ENCODE peak calls at places on chromosomes 13 and 19, in four cellular contexts. F is thoracic aorta, H is brain microvascular endothelial cell, K is foreskin keratinocyte. P is an unnamed sample.

GRCh38 chr19:14554382-14554812 is 17.5 kb downstream of the NDUFB7 start:
- DNase-seq in F (no peak), H (no peak), K (peak), P (no peak)

GRCh38 chr13:36919206-36919832 is 719 bp downstream of the SMAD9 start:
- DNase-seq in F (peak), H (no peak), K (peak), P (peak)

GRCh38 chr13:79810018-79810417 is 329.1 kb downstream of the NDFIP2 start:
- DNase-seq in F (no peak), H (no peak), K (no peak), P (no peak)

GRCh38 chr13:40562975-40563349 is 103.5 kb downstream of the FOXO1 start:
- DNase-seq in F (no peak), H (no peak), K (no peak), P (no peak)

GRCh38 chr19:49056101-49056901 is 1.2 kb downstream of the CGB7 start:
- DNase-seq in F (no peak), H (peak), K (peak), P (peak)

GRCh38 chr19:7527516-7528191 is 5.2 kb downstream of the MCOLN1 start:
- DNase-seq in F (no peak), H (no peak), K (no peak), P (no peak)

GRCh38 chr19:33177417-33177976 is 16.6 kb upstream of the LRP3 start:
- DNase-seq in F (peak), H (peak), K (no peak), P (peak)

GRCh38 chr19:39078436-39079200 is 5.5 kb upstream of the ACP7 start:
- DNase-seq in F (no peak), H (peak), K (peak), P (peak)

GRCh38 chr13:29852464-29853054 is 2.1 kb upstream of the UBL3 start:
- DNase-seq in F (no peak), H (no peak), K (no peak), P (no peak)

GRCh38 chr13:83992566-83993358 is 110.5 kb upstream of the SLITRK1 start:
- DNase-seq in F (no peak), H (no peak), K (no peak), P (no peak)

GRCh38 chr13:110232756-110233155 is 74.2 kb downstream of the COL4A1 start:
- DNase-seq in F (no peak), H (no peak), K (no peak), P (no peak)

GRCh38 chr13:112781287-112781686 is 91.4 kb downstream of the ATP11A start:
- DNase-seq in F (no peak), H (no peak), K (no peak), P (no peak)

GRCh38 chr13:74056829-74057564 is 77.2 kb downstream of the KLF12 start:
- DNase-seq in F (no peak), H (no peak), K (no peak), P (no peak)

GRCh38 chr13:26168835-26169234 is 53.3 kb downstream of the RNF6 start:
- DNase-seq in F (no peak), H (no peak), K (no peak), P (no peak)

GRCh38 chr19:10419646-10420443 is 493 bp upstream of the PDE4A start:
- DNase-seq in F (no peak), H (peak), K (peak), P (no peak)

GRCh38 chr19:48804496-48804895 is 6.3 kb downstream of the BCAT2 start:
- DNase-seq in F (no peak), H (no peak), K (no peak), P (no peak)

GRCh38 chr19:32200312-32201038 is 144.9 kb upstream of the ZNF507 start:
- DNase-seq in F (no peak), H (no peak), K (no peak), P (no peak)

GRCh38 chr19:38035515-38036495 is 128.8 kb downstream of the SIPA1L3 start:
- DNase-seq in F (no peak), H (peak), K (no peak), P (no peak)

GRCh38 chr19:46491975-46492682 is 3.5 kb downstream of the PNMA8B start:
- DNase-seq in F (no peak), H (no peak), K (no peak), P (no peak)

GRCh38 chr19:45403781-45404556 is 900 bp downstream of the PPP1R13L start:
- DNase-seq in F (no peak), H (peak), K (peak), P (peak)

GRCh38 chr19:10782795-10783194 is 53.2 kb downstream of the TMED1 start:
- DNase-seq in F (no peak), H (no peak), K (no peak), P (no peak)

GRCh38 chr19:13066933-13067831 is 35.5 kb downstream of the LYL1 start:
- DNase-seq in F (no peak), H (no peak), K (no peak), P (no peak)

GRCh38 chr19:3979289-3979673 is 6.0 kb downstream of the EEF2 start:
- DNase-seq in F (no peak), H (no peak), K (no peak), P (no peak)

GRCh38 chr19:36771275-36772231 is 1.1 kb downstream of the ZNF850 start:
- DNase-seq in F (peak), H (peak), K (peak), P (peak)

GRCh38 chr13:32060319-32060924 is 28.8 kb downstream of the FRY start:
- DNase-seq in F (no peak), H (no peak), K (no peak), P (no peak)

GRCh38 chr13:76720416-76720815 is 165.8 kb downstream of the KCTD12 start:
- DNase-seq in F (no peak), H (no peak), K (no peak), P (no peak)

GRCh38 chr13:76723551-76724232 is 162.5 kb downstream of the KCTD12 start:
- DNase-seq in F (no peak), H (peak), K (peak), P (peak)

GRCh38 chr13:76725211-76725610 is 161.0 kb downstream of the KCTD12 start:
- DNase-seq in F (no peak), H (peak), K (no peak), P (no peak)

GRCh38 chr13:76720827-76721226 is 165.4 kb downstream of the KCTD12 start:
- DNase-seq in F (no peak), H (no peak), K (no peak), P (no peak)

DNA sequence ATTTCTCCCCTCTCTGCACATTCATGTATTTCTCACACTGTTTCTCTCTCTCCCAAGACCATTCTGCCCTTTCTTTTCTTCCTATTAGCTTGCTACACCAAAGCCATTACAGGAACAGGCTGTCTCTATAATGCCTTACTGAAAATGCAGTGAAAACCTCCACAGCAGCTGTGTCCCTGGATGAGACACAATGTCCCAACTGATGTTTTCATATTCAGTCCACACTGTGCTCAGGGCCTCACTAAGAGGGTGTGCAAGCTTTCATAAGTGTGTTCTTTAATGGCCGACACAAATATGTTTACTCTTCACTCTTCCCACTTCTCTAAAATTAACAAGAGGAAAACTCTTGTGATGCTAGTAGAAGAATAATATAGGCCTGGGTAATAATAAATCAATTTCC is 163.4 kb downstream of the KCTD12 start:
- DNase-seq in F (no peak), H (no peak), K (no peak), P (no peak)
- H3K27ac ChIP-seq in F (no peak), H (peak), K (no peak), P (no peak)

GRCh38 chr13:46134961-46135522 is 30.2 kb upstream of the CPB2 start:
- DNase-seq in F (no peak), H (no peak), K (peak), P (peak)
- H3K27ac ChIP-seq in F (no peak), H (no peak), K (peak), P (no peak)

GRCh38 chr19:41217741-41218140 is 1.3 kb upstream of the AXL start:
- DNase-seq in F (no peak), H (no peak), K (no peak), P (no peak)
- H3K27ac ChIP-seq in F (peak), H (no peak), K (no peak), P (peak)

GRCh38 chr13:114282143-114282685 is 813 bp downstream of the UPF3A start:
- DNase-seq in F (no peak), H (peak), K (peak), P (peak)

GRCh38 chr13:114283581-114283980 is 2.2 kb downstream of the UPF3A start:
- DNase-seq in F (no peak), H (no peak), K (no peak), P (no peak)

GRCh38 chr13:114286808-114287207 is 5.4 kb downstream of the UPF3A start:
- DNase-seq in F (no peak), H (peak), K (peak), P (no peak)

GRCh38 chr13:114285166-114285808 is 3.9 kb downstream of the UPF3A start:
- DNase-seq in F (no peak), H (no peak), K (peak), P (peak)

DNA sequence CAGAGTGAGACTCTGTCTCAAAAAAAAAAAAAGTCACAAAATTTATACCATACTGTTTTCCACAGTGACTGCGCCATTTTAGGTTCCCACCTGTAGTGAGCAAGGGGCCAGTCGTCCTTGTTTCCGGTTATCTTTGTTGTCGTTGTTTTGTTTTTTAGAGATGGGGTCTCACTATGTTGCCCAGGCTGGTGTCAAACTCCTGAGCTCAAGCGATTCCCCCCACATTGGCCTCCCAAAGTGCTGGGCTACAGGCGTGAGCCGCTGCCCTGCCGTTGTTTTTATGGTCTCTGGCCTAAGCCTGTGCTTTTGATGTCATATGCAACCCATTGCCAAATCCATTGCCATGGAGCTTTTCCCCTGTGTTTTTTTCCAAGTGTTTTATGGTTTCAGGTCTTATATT is 3.3 kb downstream of the UPF3A start:
- DNase-seq in F (no peak), H (no peak), K (no peak), P (no peak)
- H3K27ac ChIP-seq in F (no peak), H (no peak), K (no peak), P (no peak)

GRCh38 chr19:54790711-54791110 is 12.7 kb upstream of the KIR2DL4 start:
- DNase-seq in F (no peak), H (no peak), K (no peak), P (no peak)

GRCh38 chr19:54791476-54791875 is 11.9 kb upstream of the KIR2DL4 start:
- DNase-seq in F (no peak), H (no peak), K (no peak), P (no peak)

GRCh38 chr19:54795763-54796162 is 7.6 kb upstream of the KIR2DL4 start:
- DNase-seq in F (no peak), H (no peak), K (no peak), P (no peak)

DNA sequence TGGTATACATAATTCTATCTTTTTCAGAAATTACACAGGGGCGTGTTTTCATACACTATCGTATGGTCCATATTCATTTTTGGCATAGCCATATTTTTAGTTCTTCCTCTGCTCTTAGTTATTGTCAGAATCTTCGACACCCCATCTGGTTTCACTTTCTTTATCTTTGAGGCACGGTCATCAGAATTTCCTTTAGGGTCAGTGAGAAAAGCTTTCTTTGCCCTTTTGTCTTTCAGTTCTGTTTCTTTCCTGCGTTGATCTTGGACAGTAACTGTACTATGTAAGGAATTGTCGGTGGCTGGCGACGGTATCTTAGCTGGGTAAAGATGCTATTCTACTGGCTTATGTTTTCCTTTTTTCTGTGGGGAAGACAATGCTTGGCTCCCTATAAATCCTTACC is 10.6 kb upstream of the KIR2DL4 start:
- DNase-seq in F (no peak), H (no peak), K (no peak), P (no peak)
- H3K27ac ChIP-seq in F (no peak), H (no peak), K (no peak), P (no peak)

DNA sequence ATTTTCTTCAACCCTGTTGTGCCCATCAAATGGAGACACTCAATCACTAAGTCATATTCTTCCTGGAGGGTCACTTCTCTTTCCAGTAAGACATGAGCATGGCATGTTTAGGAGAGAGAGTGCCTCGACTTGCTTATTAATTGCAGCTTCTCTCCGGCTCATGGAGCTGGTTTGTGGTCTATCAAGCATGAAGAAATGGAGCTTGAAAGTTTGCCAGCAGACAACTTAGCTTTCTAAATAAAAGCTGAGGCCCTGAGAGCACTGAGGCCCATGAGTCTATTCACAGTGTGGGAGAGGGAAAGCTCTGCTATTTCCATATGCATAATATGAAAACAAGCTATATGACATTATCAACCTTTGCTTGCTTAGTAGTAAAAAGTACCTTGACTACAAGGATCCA is 378.5 kb downstream of the FGF9 start:
- DNase-seq in F (no peak), H (no peak), K (no peak), P (no peak)
- H3K27ac ChIP-seq in F (no peak), H (no peak), K (no peak), P (no peak)

GRCh38 chr13:46731535-46731934 is 65.4 kb downstream of the ESD start:
- DNase-seq in F (no peak), H (no peak), K (no peak), P (no peak)
- H3K27ac ChIP-seq in F (no peak), H (no peak), K (no peak), P (no peak)

GRCh38 chr19:873084-874019 is 13.9 kb downstream of the CFD start:
- DNase-seq in F (no peak), H (no peak), K (peak), P (peak)
- H3K27ac ChIP-seq in F (no peak), H (no peak), K (peak), P (peak)

GRCh38 chr13:94058821-94059360 is 420.6 kb downstream of the DCT start:
- DNase-seq in F (no peak), H (no peak), K (no peak), P (no peak)

GRCh38 chr13:94057618-94058017 is 421.9 kb downstream of the DCT start:
- DNase-seq in F (no peak), H (no peak), K (no peak), P (no peak)

GRCh38 chr13:94061316-94061715 is 418.2 kb downstream of the DCT start:
- DNase-seq in F (no peak), H (peak), K (peak), P (no peak)

GRCh38 chr13:94065741-94066140 is 413.7 kb downstream of the DCT start:
- DNase-seq in F (no peak), H (peak), K (peak), P (no peak)

DNA sequence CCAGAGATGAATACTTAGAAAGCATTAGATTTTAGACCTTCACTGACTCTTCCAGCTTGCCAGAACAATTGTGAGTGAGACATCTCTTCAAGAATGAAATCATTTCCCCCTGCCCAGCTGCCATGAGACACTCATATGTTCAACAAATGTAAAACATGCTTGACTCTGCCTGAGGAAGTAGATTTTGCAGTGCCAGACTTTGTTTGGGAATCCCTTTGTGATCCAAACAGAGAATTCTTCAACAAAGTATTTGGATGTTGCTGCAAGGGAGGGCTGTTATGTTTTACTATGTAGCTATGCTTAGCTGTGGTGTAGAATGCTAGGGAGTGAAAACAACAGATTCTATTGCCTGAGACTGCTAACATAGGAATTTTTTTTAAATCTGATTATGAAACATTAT is 416.4 kb downstream of the DCT start:
- DNase-seq in F (no peak), H (peak), K (peak), P (no peak)
- H3K27ac ChIP-seq in F (no peak), H (no peak), K (no peak), P (no peak)

P was measured in RWPE1.